ENCODE peak calls at places on chromosomes 16 and 17, in ten cellular contexts. One of them, this sample, is unnamed.

GRCh38 chr17:10025976-10026785 is 121.1 kb upstream of the RCVRN start:
- DNase-seq in NCI-H1105 treated with DMSO at 0.1 percent for 48 hours: peak; percentile 7
- DNase-seq in anterior cingulate cortex: peak; percentile 80
- DNase-seq in non-pigmented ciliary epithelial cell: no peak
- DNase-seq in nephron progenitor cell: peak; percentile 18
- DNase-seq in activated CD8-positive, alpha-beta memory T cell treated with anti-CD3 and anti-CD28 coated beads for 1 hour: no peak
- DNase-seq in ovary: no peak
- DNase-seq in colonic mucosa: no peak
- DNase-seq in foreskin melanocyte: no peak
- DNase-seq in amniotic stem cell: no peak
- DNase-seq in this sample: no peak

GRCh38 chr17:48681609-48682008 is 40.7 kb downstream of the PRAC1 start:
- DNase-seq in NCI-H1105 treated with DMSO at 0.1 percent for 48 hours: no peak
- DNase-seq in anterior cingulate cortex: no peak
- DNase-seq in non-pigmented ciliary epithelial cell: no peak
- DNase-seq in nephron progenitor cell: no peak
- DNase-seq in activated CD8-positive, alpha-beta memory T cell treated with anti-CD3 and anti-CD28 coated beads for 1 hour: no peak
- DNase-seq in ovary: no peak
- DNase-seq in colonic mucosa: no peak
- DNase-seq in foreskin melanocyte: no peak
- DNase-seq in amniotic stem cell: no peak
- DNase-seq in this sample: no peak

GRCh38 chr16:82857693-82858337 is 231.0 kb downstream of the CDH13 start:
- DNase-seq in NCI-H1105 treated with DMSO at 0.1 percent for 48 hours: no peak
- DNase-seq in anterior cingulate cortex: no peak
- DNase-seq in non-pigmented ciliary epithelial cell: no peak
- DNase-seq in nephron progenitor cell: no peak
- DNase-seq in activated CD8-positive, alpha-beta memory T cell treated with anti-CD3 and anti-CD28 coated beads for 1 hour: no peak
- DNase-seq in ovary: no peak
- DNase-seq in colonic mucosa: no peak
- DNase-seq in foreskin melanocyte: no peak
- DNase-seq in amniotic stem cell: no peak
- DNase-seq in this sample: no peak

GRCh38 chr17:80101946-80102706 is 745 bp downstream of the GAA start:
- DNase-seq in NCI-H1105 treated with DMSO at 0.1 percent for 48 hours: peak; percentile 6
- DNase-seq in anterior cingulate cortex: peak; percentile 34
- DNase-seq in non-pigmented ciliary epithelial cell: no peak
- DNase-seq in nephron progenitor cell: peak; percentile 35
- DNase-seq in activated CD8-positive, alpha-beta memory T cell treated with anti-CD3 and anti-CD28 coated beads for 1 hour: no peak
- DNase-seq in ovary: peak; percentile 16
- DNase-seq in colonic mucosa: peak; percentile 29
- DNase-seq in foreskin melanocyte: peak; percentile 14
- DNase-seq in amniotic stem cell: no peak
- DNase-seq in this sample: peak; percentile 48

GRCh38 chr17:4950757-4951204 is at the start of gene ENO3:
- DNase-seq in NCI-H1105 treated with DMSO at 0.1 percent for 48 hours: peak; percentile 71
- DNase-seq in anterior cingulate cortex: no peak
- DNase-seq in non-pigmented ciliary epithelial cell: no peak
- DNase-seq in nephron progenitor cell: peak; percentile 45
- DNase-seq in activated CD8-positive, alpha-beta memory T cell treated with anti-CD3 and anti-CD28 coated beads for 1 hour: no peak
- DNase-seq in ovary: peak; percentile 58
- DNase-seq in colonic mucosa: peak; percentile 48
- DNase-seq in foreskin melanocyte: no peak
- DNase-seq in amniotic stem cell: no peak
- DNase-seq in this sample: peak; percentile 36

GRCh38 chr16:57795431-57795878 is 6.8 kb downstream of the KIFC3 start:
- DNase-seq in NCI-H1105 treated with DMSO at 0.1 percent for 48 hours: peak; percentile 26
- DNase-seq in anterior cingulate cortex: no peak
- DNase-seq in non-pigmented ciliary epithelial cell: no peak
- DNase-seq in nephron progenitor cell: peak; percentile 41
- DNase-seq in activated CD8-positive, alpha-beta memory T cell treated with anti-CD3 and anti-CD28 coated beads for 1 hour: no peak
- DNase-seq in ovary: no peak
- DNase-seq in colonic mucosa: no peak
- DNase-seq in foreskin melanocyte: no peak
- DNase-seq in amniotic stem cell: no peak
- DNase-seq in this sample: peak; percentile 46

GRCh38 chr17:77742579-77742978 is 215.9 kb upstream of the TNRC6C start:
- DNase-seq in NCI-H1105 treated with DMSO at 0.1 percent for 48 hours: no peak
- DNase-seq in anterior cingulate cortex: no peak
- DNase-seq in non-pigmented ciliary epithelial cell: no peak
- DNase-seq in nephron progenitor cell: no peak
- DNase-seq in activated CD8-positive, alpha-beta memory T cell treated with anti-CD3 and anti-CD28 coated beads for 1 hour: no peak
- DNase-seq in ovary: no peak
- DNase-seq in colonic mucosa: no peak
- DNase-seq in foreskin melanocyte: no peak
- DNase-seq in amniotic stem cell: no peak
- DNase-seq in this sample: no peak

GRCh38 chr17:40551091-40551873 is 14.0 kb downstream of the CCR7 start:
- DNase-seq in NCI-H1105 treated with DMSO at 0.1 percent for 48 hours: no peak
- DNase-seq in anterior cingulate cortex: no peak
- DNase-seq in non-pigmented ciliary epithelial cell: peak; percentile 98
- DNase-seq in nephron progenitor cell: no peak
- DNase-seq in activated CD8-positive, alpha-beta memory T cell treated with anti-CD3 and anti-CD28 coated beads for 1 hour: no peak
- DNase-seq in ovary: peak; percentile 95
- DNase-seq in colonic mucosa: peak; percentile 63
- DNase-seq in foreskin melanocyte: no peak
- DNase-seq in amniotic stem cell: peak; percentile 93
- DNase-seq in this sample: no peak

GRCh38 chr17:81052199-81052997 is 17.4 kb downstream of the BAIAP2 start:
- DNase-seq in NCI-H1105 treated with DMSO at 0.1 percent for 48 hours: no peak
- DNase-seq in anterior cingulate cortex: no peak
- DNase-seq in non-pigmented ciliary epithelial cell: no peak
- DNase-seq in nephron progenitor cell: no peak
- DNase-seq in activated CD8-positive, alpha-beta memory T cell treated with anti-CD3 and anti-CD28 coated beads for 1 hour: no peak
- DNase-seq in ovary: no peak
- DNase-seq in colonic mucosa: no peak
- DNase-seq in foreskin melanocyte: peak; percentile 42
- DNase-seq in amniotic stem cell: no peak
- DNase-seq in this sample: no peak

GRCh38 chr16:12089492-12090161 is 113.1 kb downstream of the SNX29 start:
- DNase-seq in NCI-H1105 treated with DMSO at 0.1 percent for 48 hours: no peak
- DNase-seq in anterior cingulate cortex: peak; percentile 40
- DNase-seq in non-pigmented ciliary epithelial cell: no peak
- DNase-seq in nephron progenitor cell: peak; percentile 43
- DNase-seq in activated CD8-positive, alpha-beta memory T cell treated with anti-CD3 and anti-CD28 coated beads for 1 hour: no peak
- DNase-seq in ovary: peak; percentile 59
- DNase-seq in colonic mucosa: peak; percentile 54
- DNase-seq in foreskin melanocyte: no peak
- DNase-seq in amniotic stem cell: no peak
- DNase-seq in this sample: peak; percentile 63

GRCh38 chr16:57801856-57802634 is at the start of gene KIFC3:
- DNase-seq in NCI-H1105 treated with DMSO at 0.1 percent for 48 hours: peak; percentile 19
- DNase-seq in anterior cingulate cortex: no peak
- DNase-seq in non-pigmented ciliary epithelial cell: no peak
- DNase-seq in nephron progenitor cell: peak; percentile 90
- DNase-seq in activated CD8-positive, alpha-beta memory T cell treated with anti-CD3 and anti-CD28 coated beads for 1 hour: peak; percentile 64
- DNase-seq in ovary: peak; percentile 93
- DNase-seq in colonic mucosa: peak; percentile 69
- DNase-seq in foreskin melanocyte: no peak
- DNase-seq in amniotic stem cell: peak; percentile 71
- DNase-seq in this sample: peak; percentile 12

GRCh38 chr17:57396515-57396921 is 140.2 kb downstream of the MSI2 start:
- DNase-seq in NCI-H1105 treated with DMSO at 0.1 percent for 48 hours: no peak
- DNase-seq in anterior cingulate cortex: no peak
- DNase-seq in non-pigmented ciliary epithelial cell: no peak
- DNase-seq in nephron progenitor cell: peak; percentile 57
- DNase-seq in activated CD8-positive, alpha-beta memory T cell treated with anti-CD3 and anti-CD28 coated beads for 1 hour: no peak
- DNase-seq in ovary: no peak
- DNase-seq in colonic mucosa: peak; percentile 29
- DNase-seq in foreskin melanocyte: no peak
- DNase-seq in amniotic stem cell: no peak
- DNase-seq in this sample: no peak

GRCh38 chr17:64155751-64156544 is 26.0 kb upstream of the ERN1 start:
- DNase-seq in NCI-H1105 treated with DMSO at 0.1 percent for 48 hours: no peak
- DNase-seq in anterior cingulate cortex: peak; percentile 67
- DNase-seq in non-pigmented ciliary epithelial cell: no peak
- DNase-seq in nephron progenitor cell: peak; percentile 19
- DNase-seq in activated CD8-positive, alpha-beta memory T cell treated with anti-CD3 and anti-CD28 coated beads for 1 hour: no peak
- DNase-seq in ovary: no peak
- DNase-seq in colonic mucosa: peak; percentile 32
- DNase-seq in foreskin melanocyte: peak; percentile 90
- DNase-seq in amniotic stem cell: no peak
- DNase-seq in this sample: no peak

GRCh38 chr17:75490953-75491649 is 24.2 kb downstream of the CASKIN2 start:
- DNase-seq in NCI-H1105 treated with DMSO at 0.1 percent for 48 hours: no peak
- DNase-seq in anterior cingulate cortex: no peak
- DNase-seq in non-pigmented ciliary epithelial cell: no peak
- DNase-seq in nephron progenitor cell: no peak
- DNase-seq in activated CD8-positive, alpha-beta memory T cell treated with anti-CD3 and anti-CD28 coated beads for 1 hour: no peak
- DNase-seq in ovary: no peak
- DNase-seq in colonic mucosa: no peak
- DNase-seq in foreskin melanocyte: no peak
- DNase-seq in amniotic stem cell: no peak
- DNase-seq in this sample: no peak

GRCh38 chr16:477287-477686 is 50.2 kb upstream of the CAPN15 start:
- DNase-seq in NCI-H1105 treated with DMSO at 0.1 percent for 48 hours: no peak
- DNase-seq in anterior cingulate cortex: no peak
- DNase-seq in non-pigmented ciliary epithelial cell: no peak
- DNase-seq in nephron progenitor cell: no peak
- DNase-seq in activated CD8-positive, alpha-beta memory T cell treated with anti-CD3 and anti-CD28 coated beads for 1 hour: no peak
- DNase-seq in ovary: no peak
- DNase-seq in colonic mucosa: no peak
- DNase-seq in foreskin melanocyte: no peak
- DNase-seq in amniotic stem cell: no peak
- DNase-seq in this sample: no peak

GRCh38 chr16:75837681-75838080 is 111.4 kb upstream of the CPHXL start:
- DNase-seq in NCI-H1105 treated with DMSO at 0.1 percent for 48 hours: no peak
- DNase-seq in anterior cingulate cortex: no peak
- DNase-seq in non-pigmented ciliary epithelial cell: no peak
- DNase-seq in nephron progenitor cell: no peak
- DNase-seq in activated CD8-positive, alpha-beta memory T cell treated with anti-CD3 and anti-CD28 coated beads for 1 hour: no peak
- DNase-seq in ovary: no peak
- DNase-seq in colonic mucosa: no peak
- DNase-seq in foreskin melanocyte: no peak
- DNase-seq in amniotic stem cell: no peak
- DNase-seq in this sample: no peak

GRCh38 chr16:47905771-47906170 is 250.0 kb downstream of the ABCC12 start:
- DNase-seq in NCI-H1105 treated with DMSO at 0.1 percent for 48 hours: no peak
- DNase-seq in anterior cingulate cortex: no peak
- DNase-seq in non-pigmented ciliary epithelial cell: no peak
- DNase-seq in nephron progenitor cell: no peak
- DNase-seq in activated CD8-positive, alpha-beta memory T cell treated with anti-CD3 and anti-CD28 coated beads for 1 hour: no peak
- DNase-seq in ovary: no peak
- DNase-seq in colonic mucosa: no peak
- DNase-seq in foreskin melanocyte: no peak
- DNase-seq in amniotic stem cell: no peak
- DNase-seq in this sample: no peak

GRCh38 chr17:14205992-14206461 is 30.6 kb downstream of the CDRT15 start:
- DNase-seq in NCI-H1105 treated with DMSO at 0.1 percent for 48 hours: peak; percentile 76
- DNase-seq in anterior cingulate cortex: no peak
- DNase-seq in non-pigmented ciliary epithelial cell: no peak
- DNase-seq in nephron progenitor cell: no peak
- DNase-seq in activated CD8-positive, alpha-beta memory T cell treated with anti-CD3 and anti-CD28 coated beads for 1 hour: peak; percentile 55
- DNase-seq in ovary: no peak
- DNase-seq in colonic mucosa: peak; percentile 79
- DNase-seq in foreskin melanocyte: no peak
- DNase-seq in amniotic stem cell: no peak
- DNase-seq in this sample: no peak

GRCh38 chr16:74099530-74099929 is 197.1 kb upstream of the PSMD7 start:
- DNase-seq in NCI-H1105 treated with DMSO at 0.1 percent for 48 hours: no peak
- DNase-seq in anterior cingulate cortex: no peak
- DNase-seq in non-pigmented ciliary epithelial cell: no peak
- DNase-seq in nephron progenitor cell: no peak
- DNase-seq in activated CD8-positive, alpha-beta memory T cell treated with anti-CD3 and anti-CD28 coated beads for 1 hour: no peak
- DNase-seq in ovary: no peak
- DNase-seq in colonic mucosa: no peak
- DNase-seq in foreskin melanocyte: no peak
- DNase-seq in amniotic stem cell: no peak
- DNase-seq in this sample: no peak

GRCh38 chr16:76059186-76059585 is 218.0 kb upstream of the CNTNAP4 start:
- DNase-seq in NCI-H1105 treated with DMSO at 0.1 percent for 48 hours: no peak
- DNase-seq in anterior cingulate cortex: no peak
- DNase-seq in non-pigmented ciliary epithelial cell: no peak
- DNase-seq in nephron progenitor cell: no peak
- DNase-seq in activated CD8-positive, alpha-beta memory T cell treated with anti-CD3 and anti-CD28 coated beads for 1 hour: no peak
- DNase-seq in ovary: no peak
- DNase-seq in colonic mucosa: no peak
- DNase-seq in foreskin melanocyte: no peak
- DNase-seq in amniotic stem cell: no peak
- DNase-seq in this sample: no peak

GRCh38 chr16:69190046-69190588 is 3.2 kb downstream of the SNTB2 start:
- DNase-seq in NCI-H1105 treated with DMSO at 0.1 percent for 48 hours: no peak
- DNase-seq in anterior cingulate cortex: no peak
- DNase-seq in non-pigmented ciliary epithelial cell: no peak
- DNase-seq in nephron progenitor cell: no peak
- DNase-seq in activated CD8-positive, alpha-beta memory T cell treated with anti-CD3 and anti-CD28 coated beads for 1 hour: no peak
- DNase-seq in ovary: no peak
- DNase-seq in colonic mucosa: no peak
- DNase-seq in foreskin melanocyte: no peak
- DNase-seq in amniotic stem cell: no peak
- DNase-seq in this sample: no peak

GRCh38 chr17:82216301-82217119 is 3.9 kb upstream of the CCDC57 start:
- DNase-seq in NCI-H1105 treated with DMSO at 0.1 percent for 48 hours: no peak
- DNase-seq in anterior cingulate cortex: peak; percentile 34
- DNase-seq in non-pigmented ciliary epithelial cell: no peak
- DNase-seq in nephron progenitor cell: no peak
- DNase-seq in activated CD8-positive, alpha-beta memory T cell treated with anti-CD3 and anti-CD28 coated beads for 1 hour: no peak
- DNase-seq in ovary: no peak
- DNase-seq in colonic mucosa: peak; percentile 85
- DNase-seq in foreskin melanocyte: peak; percentile 30
- DNase-seq in amniotic stem cell: peak; percentile 37
- DNase-seq in this sample: no peak

GRCh38 chr17:41393826-41394225 is 3.6 kb downstream of the KRT31 start:
- DNase-seq in NCI-H1105 treated with DMSO at 0.1 percent for 48 hours: no peak
- DNase-seq in anterior cingulate cortex: no peak
- DNase-seq in non-pigmented ciliary epithelial cell: no peak
- DNase-seq in nephron progenitor cell: no peak
- DNase-seq in activated CD8-positive, alpha-beta memory T cell treated with anti-CD3 and anti-CD28 coated beads for 1 hour: no peak
- DNase-seq in ovary: no peak
- DNase-seq in colonic mucosa: no peak
- DNase-seq in foreskin melanocyte: no peak
- DNase-seq in amniotic stem cell: no peak
- DNase-seq in this sample: no peak

GRCh38 chr16:75250809-75251279 is 580 bp downstream of the BCAR1 start:
- DNase-seq in NCI-H1105 treated with DMSO at 0.1 percent for 48 hours: no peak
- DNase-seq in anterior cingulate cortex: no peak
- DNase-seq in non-pigmented ciliary epithelial cell: no peak
- DNase-seq in nephron progenitor cell: peak; percentile 67
- DNase-seq in activated CD8-positive, alpha-beta memory T cell treated with anti-CD3 and anti-CD28 coated beads for 1 hour: no peak
- DNase-seq in ovary: no peak
- DNase-seq in colonic mucosa: peak; percentile 76
- DNase-seq in foreskin melanocyte: no peak
- DNase-seq in amniotic stem cell: no peak
- DNase-seq in this sample: no peak

GRCh38 chr17:78127888-78128615 is 503 bp downstream of the TMC6 start:
- DNase-seq in NCI-H1105 treated with DMSO at 0.1 percent for 48 hours: no peak
- DNase-seq in anterior cingulate cortex: no peak
- DNase-seq in non-pigmented ciliary epithelial cell: no peak
- DNase-seq in nephron progenitor cell: peak; percentile 68
- DNase-seq in activated CD8-positive, alpha-beta memory T cell treated with anti-CD3 and anti-CD28 coated beads for 1 hour: no peak
- DNase-seq in ovary: no peak
- DNase-seq in colonic mucosa: peak; percentile 63
- DNase-seq in foreskin melanocyte: no peak
- DNase-seq in amniotic stem cell: no peak
- DNase-seq in this sample: peak; percentile 40

GRCh38 chr17:42285346-42286050 is 2.8 kb upstream of the STAT5A start:
- DNase-seq in NCI-H1105 treated with DMSO at 0.1 percent for 48 hours: no peak
- DNase-seq in anterior cingulate cortex: no peak
- DNase-seq in non-pigmented ciliary epithelial cell: no peak
- DNase-seq in nephron progenitor cell: no peak
- DNase-seq in activated CD8-positive, alpha-beta memory T cell treated with anti-CD3 and anti-CD28 coated beads for 1 hour: no peak
- DNase-seq in ovary: peak; percentile 18
- DNase-seq in colonic mucosa: no peak
- DNase-seq in foreskin melanocyte: no peak
- DNase-seq in amniotic stem cell: no peak
- DNase-seq in this sample: no peak

GRCh38 chr17:27578718-27579085 is 52.3 kb upstream of the LGALS9 start:
- DNase-seq in NCI-H1105 treated with DMSO at 0.1 percent for 48 hours: no peak
- DNase-seq in anterior cingulate cortex: no peak
- DNase-seq in non-pigmented ciliary epithelial cell: no peak
- DNase-seq in nephron progenitor cell: no peak
- DNase-seq in activated CD8-positive, alpha-beta memory T cell treated with anti-CD3 and anti-CD28 coated beads for 1 hour: no peak
- DNase-seq in ovary: no peak
- DNase-seq in colonic mucosa: no peak
- DNase-seq in foreskin melanocyte: no peak
- DNase-seq in amniotic stem cell: no peak
- DNase-seq in this sample: no peak

GRCh38 chr16:83920894-83921491 is 22.1 kb downstream of the MLYCD start:
- DNase-seq in NCI-H1105 treated with DMSO at 0.1 percent for 48 hours: no peak
- DNase-seq in anterior cingulate cortex: no peak
- DNase-seq in non-pigmented ciliary epithelial cell: no peak
- DNase-seq in nephron progenitor cell: no peak
- DNase-seq in activated CD8-positive, alpha-beta memory T cell treated with anti-CD3 and anti-CD28 coated beads for 1 hour: no peak
- DNase-seq in ovary: no peak
- DNase-seq in colonic mucosa: no peak
- DNase-seq in foreskin melanocyte: no peak
- DNase-seq in amniotic stem cell: no peak
- DNase-seq in this sample: no peak